ENCODE peak calls at places on chromosomes 16 and 17, in five cellular contexts. X, O, R, I and C are unnamed samples.

GRCh38 chr16:15900357-15900756 is 12.0 kb upstream of the CEP20 start:
- DNase-seq in O (no peak), X (no peak), R (no peak), I (no peak), C (no peak)

GRCh38 chr17:63986842-63987615 is 11.1 kb upstream of the PRR29 start:
- DNase-seq in X (no peak), I (peak), R (no peak), O (no peak), C (no peak)

GRCh38 chr16:69329369-69330285 is 761 bp downstream of the PDF start:
- DNase-seq in R (no peak), I (no peak), O (peak), X (peak), C (no peak)

GRCh38 chr17:29293890-29294579 is at the start of gene NUFIP2:
- DNase-seq in I (peak), X (peak), R (peak), O (peak), C (peak)

GRCh38 chr17:72519598-72519936 is 398.7 kb downstream of the SOX9 start:
- DNase-seq in O (no peak), I (no peak), R (no peak), X (no peak), C (no peak)

GRCh38 chr16:10834130-10834529 is 15.5 kb upstream of the TVP23A start:
- DNase-seq in O (no peak), R (no peak), I (peak), X (no peak), C (no peak)

GRCh38 chr17:74380086-74380958 is 13.0 kb downstream of the GPR142 start:
- DNase-seq in I (no peak), X (no peak), O (no peak), R (no peak), C (no peak)

GRCh38 chr16:85746431-85747227 is 4.3 kb downstream of the C16orf74 start:
- DNase-seq in X (no peak), O (no peak), R (no peak), I (no peak), C (no peak)

GRCh38 chr16:53546988-53547391 is 44.0 kb upstream of the AKTIP start:
- DNase-seq in R (no peak), X (no peak), I (no peak), O (no peak), C (peak)

GRCh38 chr16:27450836-27451341 is 48.9 kb downstream of the IL21R start:
- DNase-seq in O (no peak), I (no peak), R (no peak), X (no peak), C (no peak)

GRCh38 chr17:79510071-79510470 is 100.8 kb downstream of the RBFOX3 start:
- DNase-seq in O (no peak), X (no peak), R (no peak), I (no peak), C (no peak)

GRCh38 chr17:38725066-38725465 is 5.1 kb upstream of the CISD3 start:
- DNase-seq in O (no peak), X (no peak), I (no peak), R (no peak), C (no peak)

GRCh38 chr17:32772453-32773025 is 104.4 kb downstream of the MYO1D start:
- DNase-seq in R (no peak), O (no peak), X (no peak), I (no peak), C (no peak)

GRCh38 chr17:36932383-36933173 is 4.7 kb upstream of the LHX1 start:
- DNase-seq in I (no peak), O (no peak), X (no peak), R (no peak), C (no peak)

GRCh38 chr16:65176603-65177002 is 54.7 kb upstream of the CDH11 start:
- DNase-seq in O (no peak), I (peak), R (no peak), X (no peak), C (no peak)

GRCh38 chr17:17269926-17270773 is 10.9 kb downstream of the COPS3 start:
- DNase-seq in R (no peak), I (no peak), X (peak), O (no peak), C (no peak)

GRCh38 chr16:66682271-66682670 is 14.3 kb downstream of the CMTM4 start:
- DNase-seq in R (no peak), O (no peak), X (no peak), I (no peak), C (no peak)

GRCh38 chr16:28924762-28925385 is at the start of gene RABEP2:
- DNase-seq in R (peak), O (peak), X (peak), I (peak), C (peak)

GRCh38 chr17:76805319-76805718 is 62.9 kb upstream of the MGAT5B start:
- DNase-seq in X (no peak), O (no peak), R (no peak), I (no peak), C (no peak)

GRCh38 chr17:17061516-17061915 is 19.3 kb downstream of the MPRIP start:
- DNase-seq in O (peak), I (no peak), X (no peak), R (no peak), C (no peak)

GRCh38 chr16:10678655-10679054 is 16.1 kb downstream of the TEKT5 start:
- DNase-seq in X (no peak), R (no peak), O (no peak), I (no peak), C (no peak)

GRCh38 chr16:64969221-64969620 is 152.6 kb downstream of the CDH11 start:
- DNase-seq in O (no peak), R (no peak), I (no peak), X (no peak), C (no peak)

GRCh38 chr16:78925071-78925714 is 675.3 kb downstream of the MAF start:
- DNase-seq in R (no peak), I (no peak), O (no peak), X (peak), C (peak)